ENCODE peak calls at places on chromosomes 7 and 10, in five cellular contexts. T, B, N, G and F are unnamed samples.

GRCh38 chr10:7314068-7314646 is 96.7 kb downstream of the SFMBT2 start:
- DNase-seq in N (no peak), G (no peak), B (no peak), T (peak), F (no peak)

GRCh38 chr7:73715648-73716317 is 3.7 kb downstream of the STX1A start:
- DNase-seq in T (peak), N (peak), G (no peak), B (peak), F (peak)

GRCh38 chr7:157302314-157302711 is 34.5 kb upstream of the DNAJB6 start:
- DNase-seq in T (peak), N (peak), B (no peak), G (peak), F (no peak)

GRCh38 chr10:62133618-62134017 is 135.0 kb downstream of the RTKN2 start:
- DNase-seq in T (no peak), N (no peak), G (no peak), B (no peak), F (no peak)

GRCh38 chr7:35860664-35861063 is 59.8 kb downstream of the SEPTIN7 start:
- DNase-seq in B (no peak), G (no peak), N (no peak), T (no peak), F (no peak)

GRCh38 chr7:89687266-89687665 is 467.0 kb upstream of the STEAP1 start:
- DNase-seq in T (no peak), N (no peak), G (no peak), B (no peak), F (no peak)

GRCh38 chr10:131698986-131699385 is 201.8 kb upstream of the PPP2R2D start:
- DNase-seq in B (no peak), N (no peak), G (peak), T (no peak), F (no peak)

GRCh38 chr10:78831001-78831400 is 237.8 kb upstream of the ZMIZ1 start:
- DNase-seq in G (no peak), N (no peak), T (no peak), B (no peak), F (no peak)

GRCh38 chr7:158557441-158557755 is 30.2 kb downstream of the PTPRN2 start:
- DNase-seq in G (no peak), T (no peak), N (no peak), B (no peak), F (no peak)

GRCh38 chr7:26022578-26022977 is 129.4 kb upstream of the NFE2L3 start:
- DNase-seq in T (no peak), B (no peak), N (no peak), G (no peak), F (no peak)

GRCh38 chr10:110077436-110078120 is 69.8 kb downstream of the ADD3 start:
- DNase-seq in G (no peak), N (peak), T (peak), B (no peak), F (peak)

GRCh38 chr10:110074986-110075664 is 67.3 kb downstream of the ADD3 start:
- DNase-seq in G (no peak), T (peak), N (peak), B (no peak), F (peak)

GRCh38 chr10:110075726-110076125 is 67.9 kb downstream of the ADD3 start:
- DNase-seq in G (no peak), B (no peak), T (no peak), N (no peak), F (no peak)

GRCh38 chr10:110076559-110077318 is 69.0 kb downstream of the ADD3 start:
- DNase-seq in T (peak), G (no peak), B (peak), N (peak), F (peak)

GRCh38 chr10:110078317-110078716 is 70.5 kb downstream of the ADD3 start:
- DNase-seq in T (no peak), N (no peak), B (no peak), G (no peak), F (no peak)
- H3K4me3 ChIP-seq in T (no peak), N (no peak), B (no peak), G (no peak), F (no peak)

GRCh38 chr7:2518101-2518500 is 1.5 kb upstream of the LFNG start:
- DNase-seq in B (no peak), N (no peak), T (no peak), G (no peak), F (no peak)

GRCh38 chr7:2520131-2520807 is 695 bp downstream of the LFNG start:
- DNase-seq in T (peak), N (no peak), G (no peak), B (peak), F (no peak)

GRCh38 chr7:2519119-2519930 is at the start of gene LFNG:
- DNase-seq in T (peak), B (peak), N (peak), G (peak), F (peak)

GRCh38 chr7:2517678-2518077 is 1.9 kb upstream of the LFNG start:
- DNase-seq in G (no peak), N (peak), B (no peak), T (no peak), F (no peak)

GRCh38 chr7:2518737-2519118 is 846 bp upstream of the LFNG start:
- DNase-seq in B (no peak), G (no peak), N (no peak), T (no peak), F (no peak)
- H3K4me3 ChIP-seq in B (peak), G (no peak), N (peak), T (no peak), F (peak)

GRCh38 chr7:140174217-140174616 is 2.6 kb downstream of the KDM7A start:
- DNase-seq in B (no peak), T (no peak), N (no peak), G (no peak), F (no peak)

GRCh38 chr7:140179339-140179738 is 2.6 kb upstream of the KDM7A start:
- DNase-seq in N (no peak), G (no peak), B (no peak), T (no peak), F (no peak)

GRCh38 chr7:140176811-140177702 is at the start of gene KDM7A:
- DNase-seq in G (peak), N (peak), T (peak), B (peak), F (peak)

GRCh38 chr7:140176271-140176701 is 497 bp downstream of the KDM7A start:
- DNase-seq in N (no peak), T (no peak), B (no peak), G (no peak), F (peak)

GRCh38 chr7:140175221-140176218 is 1.3 kb downstream of the KDM7A start:
- DNase-seq in N (peak), G (peak), T (peak), B (peak), F (peak)
- H3K4me3 ChIP-seq in N (peak), G (peak), T (peak), B (peak), F (peak)

GRCh38 chr7:953547-954327 is 743 bp downstream of the ADAP1 start:
- DNase-seq in G (peak), N (no peak), T (peak), B (peak), F (peak)
- H3K4me3 ChIP-seq in G (peak), N (no peak), T (peak), B (peak), F (peak)

GRCh38 chr10:70576803-70577517 is 25.6 kb downstream of the PRF1 start:
- DNase-seq in T (peak), N (peak), B (no peak), G (no peak), F (peak)

GRCh38 chr10:70573599-70574506 is 28.7 kb downstream of the PRF1 start:
- DNase-seq in B (no peak), G (peak), T (no peak), N (no peak), F (no peak)

GRCh38 chr10:70575486-70575873 is 27.1 kb downstream of the PRF1 start:
- DNase-seq in T (peak), N (peak), G (peak), B (no peak), F (no peak)

GRCh38 chr10:70578371-70578947 is 24.1 kb downstream of the PRF1 start:
- DNase-seq in B (no peak), N (peak), T (peak), G (peak), F (peak)

GRCh38 chr10:70575874-70576802 is 26.4 kb downstream of the PRF1 start:
- DNase-seq in G (peak), T (peak), B (no peak), N (peak), F (peak)
- H3K4me3 ChIP-seq in G (no peak), T (no peak), B (no peak), N (no peak), F (no peak)

GRCh38 chr10:117165557-117166419 is 27.7 kb upstream of the VAX1 start:
- DNase-seq in N (no peak), G (peak), B (peak), T (peak), F (peak)

GRCh38 chr10:117164878-117165556 is 26.9 kb upstream of the VAX1 start:
- DNase-seq in N (no peak), T (no peak), B (peak), G (no peak), F (no peak)

GRCh38 chr10:117168135-117168674 is 29.1 kb upstream of the KCNK18 start:
- DNase-seq in N (no peak), T (peak), G (peak), B (peak), F (peak)

GRCh38 chr10:117167346-117168134 is 29.5 kb upstream of the VAX1 start:
- DNase-seq in B (no peak), G (no peak), N (no peak), T (no peak), F (no peak)

DNA sequence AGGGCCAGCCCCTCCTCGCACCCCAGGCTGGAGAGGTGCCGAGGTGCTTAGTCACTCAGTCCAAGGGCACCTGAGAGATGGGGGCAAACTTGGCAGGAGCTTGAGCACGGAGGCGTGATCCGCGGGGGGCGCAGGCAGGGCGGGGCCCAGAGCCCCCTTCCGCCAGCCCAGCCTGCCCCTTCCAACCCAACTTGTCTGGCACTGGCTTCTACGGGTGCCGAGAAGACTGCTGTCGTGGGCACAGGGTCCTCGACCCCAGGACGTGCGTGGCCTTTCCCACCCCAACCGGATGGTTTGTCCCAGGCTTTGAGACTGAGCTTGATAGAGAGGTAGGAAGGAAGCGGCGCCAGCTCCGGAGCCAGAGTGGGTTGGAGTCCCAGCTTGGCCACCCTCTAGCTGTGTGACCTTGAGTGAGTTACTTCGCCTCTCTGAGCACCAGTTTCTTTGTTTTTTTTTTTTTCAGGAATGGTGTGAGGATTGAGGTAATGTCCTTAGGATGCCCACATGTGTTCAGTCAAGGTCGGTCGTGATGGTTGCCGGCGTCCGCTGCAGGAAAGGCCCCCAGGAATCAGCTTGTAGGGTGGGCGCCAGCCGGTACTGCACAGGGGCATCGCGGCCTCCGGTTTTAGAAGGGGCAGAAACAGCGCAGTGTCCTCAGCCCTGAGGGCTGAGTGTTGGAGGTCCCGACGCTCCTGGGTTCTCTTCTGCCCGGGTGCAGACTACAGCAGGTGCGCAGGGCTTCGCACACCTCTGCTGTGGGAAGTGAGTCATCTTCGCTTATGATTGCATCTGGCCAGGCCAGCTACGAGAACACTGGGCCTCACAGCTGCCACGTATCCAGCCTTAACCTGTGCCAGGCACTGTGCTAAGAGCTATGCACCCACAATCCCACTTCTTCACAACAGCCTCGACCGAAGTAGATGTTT is 28.6 kb upstream of the VAX1 start:
- DNase-seq in B (no peak), G (no peak), T (peak), N (no peak), F (no peak)
- H3K4me3 ChIP-seq in B (no peak), G (no peak), T (no peak), N (no peak), F (no peak)